ENCODE peak calls at places on chromosome 1, in eight cellular contexts. O is CD8-positive, alpha-beta T cell; P is foreskin fibroblast; I is cardiac fibroblast; J is body of pancreas; A is IMR-90; N is GM23338; R is colonic mucosa. G is an unnamed sample.

GRCh38 chr1:177945943-177946650 is 23.8 kb downstream of the SEC16B start:
- DNase-seq in A (peak), P (peak), N (peak), O (no peak), R (peak), J (peak), I (peak), G (no peak)

GRCh38 chr1:26259005-26259404 is 20.9 kb upstream of the SH3BGRL3 start:
- DNase-seq in P (no peak), O (no peak), A (no peak), N (no peak), R (no peak), J (no peak), I (no peak), G (no peak)

GRCh38 chr1:228313536-228314277 is 92.9 kb downstream of the TRIM11 start:
- DNase-seq in P (no peak), R (no peak), A (no peak), N (no peak), I (no peak), J (no peak), O (no peak), G (no peak)

GRCh38 chr1:192401832-192402231 is 85.0 kb downstream of the RGS21 start:
- DNase-seq in A (peak), J (no peak), R (no peak), O (no peak), P (peak), N (no peak), I (peak), G (peak)

GRCh38 chr1:109056064-109056463 is 14.2 kb upstream of the WDR47 start:
- DNase-seq in P (no peak), J (no peak), N (no peak), A (no peak), R (no peak), I (no peak), O (no peak), G (no peak)

GRCh38 chr1:17128361-17128760 is 9.1 kb upstream of the PADI2 start:
- DNase-seq in A (peak), R (no peak), J (peak), I (peak), P (peak), O (no peak), N (peak), G (peak)

GRCh38 chr1:60280256-60280655 is 206.7 kb upstream of the C1orf87 start:
- DNase-seq in P (peak), N (no peak), A (no peak), J (peak), O (no peak), I (peak), R (peak), G (no peak)

GRCh38 chr1:58287894-58288623 is 258.5 kb downstream of the OMA1 start:
- DNase-seq in R (no peak), I (no peak), N (no peak), O (no peak), A (no peak), J (no peak), P (no peak), G (no peak)

GRCh38 chr1:204848579-204848978 is 22.1 kb upstream of the NFASC start:
- DNase-seq in R (no peak), N (no peak), A (no peak), P (no peak), I (no peak), O (no peak), J (no peak), G (no peak)

GRCh38 chr1:112358798-112359408 is 37.1 kb upstream of the CTTNBP2NL start:
- DNase-seq in P (peak), A (peak), J (peak), O (no peak), I (peak), N (peak), R (peak), G (no peak)

GRCh38 chr1:904271-904950 is 19.3 kb upstream of the SAMD11 start:
- DNase-seq in N (peak), O (peak), R (peak), I (peak), A (peak), P (peak), J (peak), G (no peak)

GRCh38 chr1:53740621-53741105 is 1.7 kb upstream of the GLIS1 start:
- DNase-seq in P (peak), I (peak), A (peak), O (no peak), J (no peak), R (no peak), N (no peak), G (peak)

GRCh38 chr1:75937034-75937433 is 4.8 kb upstream of the ASB17 start:
- DNase-seq in O (no peak), I (no peak), P (peak), N (no peak), A (peak), R (no peak), J (no peak), G (no peak)

DNA sequence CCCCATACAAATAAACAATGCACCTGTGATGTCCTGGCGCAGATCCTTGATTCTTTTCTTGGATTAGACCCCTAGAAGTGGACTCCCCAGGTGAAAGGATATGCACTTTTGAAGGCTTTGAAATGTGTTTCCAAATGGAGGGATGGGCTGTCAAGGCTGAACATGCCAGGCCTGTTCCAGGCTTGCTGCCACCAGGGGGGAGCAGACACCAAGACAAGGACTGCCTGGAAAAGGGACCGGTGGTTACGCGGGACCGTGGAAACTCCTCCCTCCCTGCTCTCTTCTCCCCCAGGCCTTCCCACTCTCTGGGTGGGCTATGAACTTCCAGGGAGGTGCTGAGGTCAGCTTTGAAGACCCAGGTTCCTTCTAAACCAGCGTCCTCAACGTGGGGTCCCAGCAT is 12.7 kb downstream of the C1QB start:
- DNase-seq in O (no peak), P (peak), N (peak), I (peak), A (peak), R (no peak), J (no peak), G (no peak)
- TF ChIP-seq CTCF in O (no peak), P (peak), N (peak), I (peak), A (peak), R (peak), J (no peak), G (peak)

GRCh38 chr1:170590921-170591705 is 59.1 kb downstream of the GORAB start:
- DNase-seq in O (no peak), R (no peak), J (no peak), A (no peak), I (no peak), P (no peak), N (no peak), G (no peak)
- H3K4me3 ChIP-seq in O (no peak), R (no peak), J (no peak), A (no peak), I (no peak), P (no peak), N (no peak), G (no peak)

DNA sequence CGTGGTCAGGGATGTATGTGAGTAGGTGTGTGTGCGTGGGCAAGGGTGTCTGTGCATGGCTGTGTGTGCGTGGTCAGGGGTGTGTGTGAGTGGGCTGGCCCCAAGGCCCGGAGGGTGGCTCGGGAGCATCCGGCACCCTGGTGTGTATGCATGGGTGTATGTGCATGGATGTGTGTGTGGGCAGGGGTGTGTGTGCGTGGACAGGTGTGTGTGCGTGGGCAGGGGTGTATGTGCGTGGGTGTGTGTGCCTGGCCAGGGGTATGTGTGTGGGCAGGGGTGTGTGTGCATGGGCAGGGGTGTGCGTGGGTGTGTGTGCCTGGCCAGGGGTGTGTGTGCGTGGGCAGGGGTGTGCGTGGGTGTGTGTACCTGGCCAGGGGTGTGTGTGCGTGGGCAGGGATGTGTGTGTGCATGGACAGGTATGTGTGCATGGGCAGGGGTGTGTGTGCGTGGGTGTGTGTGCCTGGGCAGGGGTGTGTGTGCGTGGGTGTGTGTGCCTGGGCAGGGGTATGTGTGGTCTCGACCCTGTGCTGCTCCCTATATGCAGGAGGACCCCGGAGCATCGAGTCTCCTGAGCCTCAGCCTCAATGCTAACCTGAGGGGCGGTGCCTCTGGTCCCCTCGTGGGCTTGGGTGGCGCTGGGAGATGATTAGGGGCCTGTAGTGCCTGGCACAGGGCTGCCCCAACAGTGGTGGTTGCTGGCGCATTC is 16.3 kb downstream of the ARHGEF16 start:
- DNase-seq in P (no peak), A (no peak), I (no peak), R (no peak), J (no peak), N (no peak), O (no peak), G (no peak)
- TF ChIP-seq CTCF in P (no peak), A (no peak), I (no peak), R (no peak), J (no peak), N (no peak), O (no peak), G (no peak)

GRCh38 chr1:41240806-41241747 is 1.0 kb downstream of the SCMH1 start:
- DNase-seq in I (peak), O (peak), R (peak), N (peak), A (peak), P (peak), J (peak), G (no peak)

GRCh38 chr1:41241748-41242644 is at the start of gene SCMH1:
- DNase-seq in J (peak), A (peak), I (peak), P (peak), N (peak), R (peak), O (peak), G (no peak)

GRCh38 chr1:41245659-41246058 is 3.6 kb upstream of the SCMH1 start:
- DNase-seq in P (no peak), R (no peak), J (no peak), O (no peak), A (peak), I (no peak), N (no peak), G (no peak)

GRCh38 chr1:41239988-41240610 is 2.0 kb downstream of the SCMH1 start:
- DNase-seq in N (no peak), P (peak), R (no peak), J (peak), I (peak), O (no peak), A (peak), G (peak)

GRCh38 chr1:41242645-41243171 is 602 bp upstream of the SCMH1 start:
- DNase-seq in P (no peak), J (peak), R (peak), A (no peak), N (peak), I (no peak), O (no peak), G (no peak)
- H3K4me3 ChIP-seq in P (peak), J (no peak), R (peak), A (peak), N (peak), I (peak), O (peak), G (peak)